ENCODE peak calls at places on chromosome 10, in four cellular contexts. M is GM12878, D is HepG2, Q is H1. N is an unnamed sample.

GRCh38 chr10:64626856-64627255 is 1105.7 kb downstream of the REEP3 start:
- DNase-seq in M (no peak), Q (no peak), D (no peak), N (no peak)

GRCh38 chr10:25875555-25876165 is 58.4 kb upstream of the MYO3A start:
- DNase-seq in Q (peak; percentile 89), D (peak; percentile 60), M (peak; percentile 27), N (peak; percentile 77)

GRCh38 chr10:48609899-48610584 is 5.2 kb upstream of the ARHGAP22 start:
- DNase-seq in D (no peak), M (peak; percentile 63), Q (peak; percentile 31), N (no peak)

GRCh38 chr10:60456053-60456452 is 66.4 kb upstream of the ANK3 start:
- DNase-seq in Q (peak; percentile 68), M (no peak), D (no peak), N (no peak)

GRCh38 chr10:80161321-80162084 is 29.0 kb downstream of the PLAC9 start:
- DNase-seq in M (no peak), Q (peak; percentile 59), D (peak; percentile 55), N (no peak)

GRCh38 chr10:122082616-122083477 is 93.9 kb downstream of the TACC2 start:
- DNase-seq in D (no peak), Q (no peak), M (no peak), N (no peak)

GRCh38 chr10:63438506-63439498 is 27.0 kb downstream of the JMJD1C start:
- DNase-seq in D (no peak), M (no peak), Q (no peak), N (no peak)

GRCh38 chr10:19730071-19730470 is 86.2 kb upstream of the PLXDC2 start:
- DNase-seq in M (no peak), Q (no peak), D (no peak), N (no peak)

GRCh38 chr10:124670849-124671248 is 73.3 kb downstream of the FAM53B start:
- DNase-seq in D (no peak), M (no peak), Q (no peak), N (no peak)

GRCh38 chr10:2964632-2965296 is 102.6 kb upstream of the PFKP start:
- DNase-seq in M (no peak), D (no peak), Q (no peak), N (peak; percentile 9)

GRCh38 chr10:132839061-132839460 is 53.1 kb upstream of the NKX6-2 start:
- DNase-seq in Q (no peak), D (no peak), M (no peak), N (no peak)

GRCh38 chr10:10872706-10873276 is 144.9 kb upstream of the CELF2 start:
- DNase-seq in D (no peak), M (no peak), Q (no peak), N (no peak)

GRCh38 chr10:67612577-67613537 is 83.1 kb downstream of the CTNNA3 start:
- DNase-seq in Q (no peak), M (peak; percentile 59), D (no peak), N (no peak)

GRCh38 chr10:113961261-113961938 is 82.3 kb upstream of the ADRB1 start:
- DNase-seq in M (peak; percentile 86), Q (no peak), D (no peak), N (no peak)

GRCh38 chr10:113959383-113959760 is 84.3 kb upstream of the ADRB1 start:
- DNase-seq in M (no peak), D (no peak), Q (no peak), N (no peak)

GRCh38 chr10:113957013-113957412 is 86.7 kb upstream of the ADRB1 start:
- DNase-seq in Q (no peak), D (peak; percentile 65), M (no peak), N (no peak)

GRCh38 chr10:113960617-113961260 is 82.9 kb upstream of the ADRB1 start:
- DNase-seq in Q (no peak), M (no peak), D (peak; percentile 54), N (peak; percentile 18)

DNA sequence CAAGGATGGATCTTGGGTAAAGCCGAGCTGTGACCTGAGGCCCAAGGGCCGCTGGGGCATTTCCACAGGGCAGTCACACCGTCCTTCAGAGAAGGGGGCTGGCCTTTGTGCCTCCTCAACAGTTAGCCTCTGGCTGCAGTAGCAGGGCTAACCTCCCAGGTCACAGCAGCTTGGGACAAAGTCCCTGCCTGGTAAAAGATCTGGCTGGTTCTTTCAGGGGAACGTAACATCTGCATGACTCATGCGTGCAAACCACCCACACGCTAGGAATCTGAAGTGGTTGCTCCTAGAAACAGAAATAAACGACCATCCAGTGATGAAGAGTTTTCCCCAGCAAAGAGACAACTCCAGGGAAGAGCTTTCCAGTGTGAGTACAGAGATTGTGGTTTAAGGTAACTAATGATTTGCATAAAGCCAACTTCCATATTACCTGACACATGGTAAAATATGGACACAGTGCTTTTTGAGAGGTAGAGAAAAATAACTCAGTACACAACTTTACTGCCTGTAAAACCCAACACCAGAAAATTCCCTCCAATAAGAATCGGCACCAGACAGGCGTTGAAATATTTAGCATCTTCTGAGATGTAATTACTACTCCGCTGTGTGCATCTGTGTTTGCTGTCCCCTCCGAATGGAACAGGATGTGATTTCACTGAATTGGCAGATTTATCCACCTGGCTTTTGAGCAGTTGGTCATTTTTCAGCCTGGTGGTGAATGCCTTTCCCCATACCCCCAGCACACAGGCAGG is 84.9 kb upstream of the ADRB1 start:
- DNase-seq in D (peak; percentile 88), Q (no peak), M (no peak), N (no peak)
- H3K9ac ChIP-seq in D (peak overlapping the region; percentile 42), Q (no peak overlapping the region), M (peak overlapping the region; percentile 36), N (no peak overlapping the region)

DNA sequence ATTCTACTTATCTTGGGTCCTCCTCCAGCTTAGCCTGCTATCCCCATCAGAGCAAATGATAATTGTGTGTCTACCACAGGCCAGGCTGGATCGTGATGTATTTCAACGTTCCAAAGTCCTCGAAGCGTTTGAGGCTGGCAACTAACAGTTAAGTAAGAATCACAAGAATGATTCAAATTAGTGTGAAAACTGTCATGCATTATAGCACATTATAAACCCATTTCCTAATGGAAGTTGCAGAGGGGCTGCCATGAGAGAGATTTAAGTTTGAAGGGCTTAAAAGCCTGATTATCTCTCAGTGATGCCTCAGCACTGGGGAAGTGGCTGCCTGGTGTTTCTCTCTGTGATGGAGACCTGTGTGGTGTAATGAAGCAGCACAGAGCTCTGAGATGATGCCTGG is 119.1 kb downstream of the FRMD4A start:
- DNase-seq in Q (no peak), D (no peak), M (no peak), N (no peak)
- TF ChIP-seq SUZ12 in Q (no peak), D (no peak), M (no peak), N (no peak)

DNA sequence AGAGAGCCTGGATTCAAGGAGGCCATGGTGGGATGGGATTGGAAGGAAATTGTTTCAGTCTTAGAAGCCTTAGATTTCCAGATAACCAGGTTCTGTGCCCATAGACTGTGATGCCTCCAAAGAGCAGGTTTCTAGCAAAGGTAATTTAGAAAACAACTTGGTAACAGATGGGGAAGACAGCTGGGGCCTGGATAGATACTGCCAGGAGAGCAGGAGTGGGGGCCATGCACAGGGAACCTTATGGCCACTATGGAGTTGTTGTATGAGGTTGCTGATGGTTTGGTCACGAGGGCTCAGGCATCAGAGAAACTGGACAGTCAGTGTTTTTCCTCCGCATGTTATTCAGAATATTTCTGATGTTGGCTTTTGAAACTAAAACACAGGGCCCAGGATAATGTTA is 901.9 kb downstream of the LRMDA start:
- DNase-seq in M (no peak), D (no peak), Q (no peak), N (no peak)
- TF ChIP-seq ZNF274 in M (no peak), D (no peak), Q (no peak), N (no peak)

DNA sequence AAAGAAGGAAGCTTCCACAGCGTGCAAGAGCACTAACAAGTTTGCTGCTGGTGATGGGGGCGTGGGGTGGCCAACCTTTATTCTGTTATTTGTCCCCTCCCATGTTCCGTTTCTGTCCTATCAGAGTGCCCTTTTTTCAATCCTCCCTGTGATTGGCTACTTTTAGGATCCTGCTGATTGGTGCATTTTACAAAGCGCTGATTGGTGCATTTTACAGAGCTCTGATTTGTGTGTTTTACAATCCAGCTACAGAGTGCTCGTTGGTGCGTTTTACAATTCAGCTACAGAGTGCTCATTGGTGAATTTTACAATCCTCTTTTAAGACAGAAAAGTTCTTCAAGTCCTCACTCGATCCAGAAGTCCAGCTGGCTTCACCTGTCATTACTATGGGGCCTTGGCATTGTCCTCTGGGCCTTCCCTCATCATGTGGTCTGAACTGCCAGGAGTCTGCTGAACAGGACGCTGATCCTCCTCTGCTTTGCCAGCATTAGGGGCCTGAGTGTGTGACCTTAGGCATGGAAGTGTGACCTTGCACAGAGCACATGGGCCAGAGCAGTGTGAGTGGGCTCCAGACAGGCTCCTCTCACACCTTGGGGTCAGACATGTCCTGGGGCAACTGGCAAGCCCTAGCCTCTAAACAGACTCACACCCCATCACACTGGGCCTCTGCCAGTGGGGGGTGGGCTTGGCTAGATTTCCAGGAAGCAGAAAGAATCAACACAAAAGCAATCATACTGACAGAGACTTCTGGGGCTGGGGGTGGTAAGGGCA is 167.3 kb downstream of the PTPN20 start:
- DNase-seq in M (no peak), Q (no peak), D (no peak), N (no peak)
- H3K9ac ChIP-seq in M (no peak overlapping the region), Q (no peak overlapping the region), D (no peak overlapping the region), N (no peak overlapping the region)

GRCh38 chr10:21364196-21365114 is 161.0 kb downstream of the SKIDA1 start:
- DNase-seq in D (peak; percentile 89), M (no peak), Q (peak; percentile 50), N (peak; percentile 87)
- TF ChIP-seq SUZ12 in D (no peak), M (no peak), Q (no peak), N (no peak)

GRCh38 chr10:115982076-115982475 is 290.9 kb downstream of the GFRA1 start:
- DNase-seq in D (no peak), M (no peak), Q (no peak), N (no peak)
- TF ChIP-seq ZNF274 in D (no peak), M (no peak), Q (no peak), N (no peak)

GRCh38 chr10:47276576-47277351 is 23.2 kb upstream of the GDF10 start:
- DNase-seq in D (no peak), Q (peak; percentile 14), M (no peak), N (no peak)

GRCh38 chr10:47278152-47278473 is 21.9 kb upstream of the GDF10 start:
- DNase-seq in D (no peak), M (no peak), Q (no peak), N (no peak)

GRCh38 chr10:47278720-47279119 is 21.3 kb upstream of the GDF10 start:
- DNase-seq in Q (no peak), D (no peak), M (no peak), N (no peak)

GRCh38 chr10:47277352-47278151 is 22.4 kb upstream of the GDF10 start:
- DNase-seq in Q (no peak), M (no peak), D (no peak), N (no peak)

GRCh38 chr10:47276071-47276470 is 23.9 kb upstream of the GDF10 start:
- DNase-seq in D (no peak), Q (peak; percentile 16), M (no peak), N (no peak)
- H3K9ac ChIP-seq in D (no peak overlapping the region), Q (no peak overlapping the region), M (no peak overlapping the region), N (no peak overlapping the region)